ENCODE peak calls at places on chromosomes 6 and 20, in ten cellular contexts. F is SJSA1; M is glutamatergic neuron; T is stimulated activated naive CD8-positive, alpha-beta T cell treated with anti-CD3 and anti-CD28 coated beads, Interleukin-15, Interleukin-2, amounts not matched to agents 100 U/mL and 50 U/mL, for 24 hours; Z is germinal center; A is ovary; G is A549; R is activated T-helper 1 cell treated with anti-CD3 and anti-CD28 coated beads, Interleukin-2, amount 50 U/mL, for 16 hours; D is pons; I is fibroblast of pulmonary artery. Y is an unnamed sample.

GRCh38 chr6:108564178-108564577 is 3.5 kb downstream of the FOXO3 start:
- DNase-seq in I (peak; percentile 79), T (no peak), D (no peak), R (no peak), F (peak; percentile 91), M (no peak), A (no peak), Z (no peak), G (no peak), Y (no peak)

GRCh38 chr20:58647162-58647813 is 3.8 kb upstream of the STX16 start:
- DNase-seq in T (no peak), R (no peak), F (no peak), I (no peak), M (no peak), G (no peak), D (no peak), Z (no peak), A (no peak), Y (no peak)

GRCh38 chr20:39631557-39631956 is 669.4 kb downstream of the DHX35 start:
- DNase-seq in Z (no peak), G (no peak), M (no peak), D (no peak), T (no peak), R (no peak), I (no peak), F (no peak), A (no peak), Y (no peak)

GRCh38 chr6:7674291-7674690 is 51.6 kb upstream of the BMP6 start:
- DNase-seq in D (peak; percentile 27), R (no peak), F (no peak), A (no peak), G (no peak), M (no peak), I (peak; percentile 34), T (no peak), Z (no peak), Y (no peak)

GRCh38 chr20:42688576-42688975 is 501.1 kb downstream of the PTPRT start:
- DNase-seq in M (no peak), G (no peak), F (no peak), D (no peak), A (no peak), Z (no peak), I (no peak), T (no peak), R (no peak), Y (peak; percentile 43)

GRCh38 chr6:16741112-16742016 is 19.9 kb downstream of the ATXN1 start:
- DNase-seq in I (peak; percentile 91), D (no peak), R (no peak), Z (no peak), M (no peak), T (no peak), A (no peak), G (no peak), F (peak; percentile 89), Y (no peak)

GRCh38 chr6:153442096-153442495 is 311.0 kb upstream of the RGS17 start:
- DNase-seq in Z (no peak), R (no peak), I (no peak), A (no peak), T (no peak), F (no peak), G (no peak), M (no peak), D (no peak), Y (no peak)

GRCh38 chr6:100472674-100473073 is 8.0 kb upstream of the SIM1 start:
- DNase-seq in I (no peak), G (no peak), M (no peak), Z (no peak), F (peak; percentile 62), A (no peak), T (no peak), D (no peak), R (no peak), Y (no peak)

GRCh38 chr6:5029609-5030008 is 25.8 kb upstream of the RPP40 start:
- DNase-seq in I (no peak), A (no peak), M (no peak), R (no peak), Z (no peak), F (no peak), G (no peak), D (no peak), T (no peak), Y (no peak)

GRCh38 chr6:37182736-37183590 is 13.0 kb downstream of the PIM1 start:
- DNase-seq in R (peak; percentile 46), F (no peak), D (peak; percentile 78), T (peak; percentile 65), G (no peak), Z (peak; percentile 57), I (peak; percentile 29), A (no peak), M (no peak), Y (no peak)

GRCh38 chr6:150048099-150048498 is 20.8 kb downstream of the ULBP3 start:
- DNase-seq in R (no peak), M (no peak), D (no peak), T (no peak), F (no peak), G (no peak), Z (no peak), I (no peak), A (no peak), Y (no peak)

GRCh38 chr6:74368746-74369145 is 672.7 kb downstream of the CD109 start:
- DNase-seq in M (no peak), I (peak; percentile 20), F (peak; percentile 71), A (no peak), T (no peak), R (no peak), D (no peak), Z (no peak), G (no peak), Y (no peak)

GRCh38 chr6:169250660-169251059 is 3.0 kb downstream of the THBS2 start:
- DNase-seq in G (peak; percentile 2), A (no peak), Z (no peak), I (peak; percentile 88), M (no peak), F (no peak), R (no peak), D (peak; percentile 97), T (no peak), Y (no peak)

GRCh38 chr6:81169166-81169565 is 583.3 kb downstream of the TENT5A start:
- DNase-seq in D (no peak), G (no peak), F (no peak), Z (no peak), I (peak; percentile 53), A (no peak), T (no peak), R (no peak), M (no peak), Y (no peak)

Y was measured in progenitor cell of endocrine pancreas.